ENCODE peak calls at places on chromosomes 5 and 9, in seven cellular contexts. Z, F, S, A, K, R and Q are unnamed samples.

GRCh38 chr9:108108290-108108689 is 618.7 kb upstream of the KLF4 start:
- DNase-seq in A (no peak), R (no peak), S (no peak), Z (no peak), K (no peak), F (no peak), Q (no peak)

GRCh38 chr5:170534177-170534576 is 30.4 kb downstream of the KCNIP1 start:
- DNase-seq in S (no peak), F (no peak), R (no peak), Z (no peak), K (no peak), A (no peak), Q (no peak)

GRCh38 chr5:177370488-177371119 is 12.9 kb downstream of the RGS14 start:
- DNase-seq in R (peak), Z (peak), S (peak), F (peak), A (peak), K (peak), Q (no peak)

GRCh38 chr9:90979138-90979551 is 177.5 kb downstream of the SYK start:
- DNase-seq in K (peak), A (no peak), Z (no peak), F (no peak), S (peak), R (no peak), Q (no peak)

GRCh38 chr9:3647652-3648051 is 121.9 kb upstream of the RFX3 start:
- DNase-seq in F (no peak), A (no peak), R (no peak), K (no peak), S (no peak), Z (no peak), Q (no peak)

GRCh38 chr9:77864096-77864889 is 167.3 kb downstream of the GNAQ start:
- DNase-seq in K (no peak), Z (no peak), R (no peak), F (no peak), A (no peak), S (no peak), Q (no peak)

GRCh38 chr9:98686961-98687855 is 21.5 kb downstream of the GABBR2 start:
- DNase-seq in A (no peak), F (no peak), S (no peak), R (no peak), K (no peak), Z (no peak), Q (no peak)

GRCh38 chr9:37156781-37157356 is 36.5 kb downstream of the ZCCHC7 start:
- DNase-seq in R (no peak), S (no peak), A (no peak), K (no peak), F (no peak), Z (peak), Q (no peak)

GRCh38 chr5:74154526-74154925 is 486.0 kb downstream of the ENC1 start:
- DNase-seq in K (no peak), Z (no peak), S (no peak), A (no peak), F (no peak), R (no peak), Q (no peak)

GRCh38 chr5:142013734-142014495 is 1.1 kb upstream of the GNPDA1 start:
- DNase-seq in R (no peak), Z (no peak), F (no peak), S (peak), K (no peak), A (no peak), Q (no peak)

GRCh38 chr5:33816791-33817190 is 75.0 kb downstream of the ADAMTS12 start:
- DNase-seq in R (no peak), Z (no peak), F (no peak), K (no peak), A (no peak), S (no peak), Q (no peak)

GRCh38 chr9:112097712-112098688 is 77.1 kb downstream of the SUSD1 start:
- DNase-seq in S (peak), K (no peak), Z (peak), F (peak), A (peak), R (no peak), Q (peak)

GRCh38 chr9:124555043-124555442 is 47.8 kb upstream of the NR5A1 start:
- DNase-seq in F (no peak), Z (no peak), S (no peak), A (no peak), K (no peak), R (no peak), Q (no peak)

GRCh38 chr9:98132158-98132557 is 13.1 kb upstream of the TRIM14 start:
- DNase-seq in R (no peak), A (no peak), K (no peak), F (no peak), Z (no peak), S (no peak), Q (no peak)

GRCh38 chr5:71899865-71900342 is 180.8 kb downstream of the CARTPT start:
- DNase-seq in F (no peak), Z (no peak), R (no peak), S (peak), A (no peak), K (no peak), Q (no peak)

GRCh38 chr9:136576269-136576626 is 30.4 kb upstream of the NOTCH1 start:
- DNase-seq in K (no peak), A (no peak), S (peak), F (no peak), Z (no peak), R (no peak), Q (no peak)

GRCh38 chr9:88196456-88196855 is 58.2 kb upstream of the SPATA31C2 start:
- DNase-seq in A (no peak), Z (no peak), S (no peak), K (no peak), F (no peak), R (no peak), Q (no peak)

GRCh38 chr5:172648008-172648359 is 6.9 kb downstream of the NEURL1B start:
- DNase-seq in A (no peak), K (no peak), R (no peak), Z (no peak), F (no peak), S (no peak), Q (no peak)

GRCh38 chr9:130606887-130607582 is 27.7 kb downstream of the FUBP3 start:
- DNase-seq in R (no peak), A (no peak), Z (no peak), F (no peak), S (no peak), K (no peak), Q (no peak)

GRCh38 chr9:76652894-76653293 is 111.3 kb upstream of the PCA3 start:
- DNase-seq in A (no peak), R (no peak), Z (no peak), S (peak), F (no peak), K (no peak), Q (no peak)

GRCh38 chr9:92190536-92190790 is 75.2 kb upstream of the SPTLC1 start:
- DNase-seq in F (no peak), S (no peak), Z (no peak), R (no peak), K (no peak), A (no peak), Q (no peak)

GRCh38 chr9:811101-811531 is 30.4 kb upstream of the DMRT1 start:
- DNase-seq in S (no peak), R (no peak), F (no peak), Z (no peak), A (no peak), K (no peak), Q (no peak)

GRCh38 chr5:8462565-8462964 is 593.6 kb downstream of the MTRR start:
- DNase-seq in Z (no peak), F (no peak), A (no peak), K (no peak), R (no peak), S (no peak), Q (no peak)

GRCh38 chr5:40841068-40841805 is at the start of gene CARD6:
- DNase-seq in A (no peak), S (no peak), Z (no peak), K (no peak), R (no peak), F (no peak), Q (no peak)